ENCODE peak calls at places on chromosomes 3 and 15, in seven cellular contexts. S is uterus, N is ovary, W is RWPE2, G is transverse colon, V is bronchial epithelial cell, J is epithelial cell of esophagus. K is an unnamed sample.

GRCh38 chr3:192851821-192852352 is 65.8 kb downstream of the MB21D2 start:
- DNase-seq in N (peak), W (peak), V (peak), J (peak), G (peak), S (no peak), K (peak)

GRCh38 chr3:105953831-105954230 is 85.0 kb upstream of the CBLB start:
- DNase-seq in G (no peak), V (peak), S (no peak), N (no peak), J (no peak), W (no peak), K (no peak)

GRCh38 chr3:71658131-71658530 is 67.1 kb downstream of the EIF4E3 start:
- DNase-seq in G (peak), S (peak), N (peak), W (peak), J (peak), V (peak), K (peak)

GRCh38 chr3:99696497-99696896 is 58.1 kb downstream of the COL8A1 start:
- DNase-seq in V (no peak), J (no peak), S (no peak), N (no peak), G (no peak), W (no peak), K (peak)

GRCh38 chr3:188734395-188734794 is 437.4 kb upstream of the TPRG1 start:
- DNase-seq in W (no peak), S (no peak), G (peak), V (no peak), J (peak), N (peak), K (peak)

GRCh38 chr3:111072016-111072891 is 638 bp downstream of the NECTIN3 start:
- DNase-seq in S (peak), J (peak), V (peak), G (peak), N (peak), W (no peak), K (peak)

GRCh38 chr3:127800508-127800907 is 21.8 kb downstream of the MGLL start:
- DNase-seq in N (no peak), W (no peak), S (no peak), J (peak), V (peak), G (no peak), K (no peak)

GRCh38 chr15:101327147-101327740 is 32.2 kb upstream of the SNRPA1 start:
- DNase-seq in W (peak), G (no peak), V (no peak), N (no peak), J (no peak), S (no peak), K (no peak)

GRCh38 chr3:27462228-27462627 is 22.0 kb downstream of the SLC4A7 start:
- DNase-seq in W (no peak), N (no peak), V (peak), J (peak), S (no peak), G (no peak), K (no peak)

GRCh38 chr15:93037341-93038063 is 51.5 kb downstream of the RGMA start:
- DNase-seq in V (peak), J (peak), N (peak), W (peak), G (no peak), S (peak), K (no peak)

GRCh38 chr3:169243579-169243978 is 419.9 kb downstream of the MECOM start:
- DNase-seq in V (no peak), G (no peak), N (no peak), W (no peak), S (no peak), J (no peak), K (no peak)

GRCh38 chr15:101023501-101024110 is 104.4 kb downstream of the LRRK1 start:
- DNase-seq in J (no peak), V (no peak), N (no peak), W (peak), S (no peak), G (peak), K (no peak)

DNA sequence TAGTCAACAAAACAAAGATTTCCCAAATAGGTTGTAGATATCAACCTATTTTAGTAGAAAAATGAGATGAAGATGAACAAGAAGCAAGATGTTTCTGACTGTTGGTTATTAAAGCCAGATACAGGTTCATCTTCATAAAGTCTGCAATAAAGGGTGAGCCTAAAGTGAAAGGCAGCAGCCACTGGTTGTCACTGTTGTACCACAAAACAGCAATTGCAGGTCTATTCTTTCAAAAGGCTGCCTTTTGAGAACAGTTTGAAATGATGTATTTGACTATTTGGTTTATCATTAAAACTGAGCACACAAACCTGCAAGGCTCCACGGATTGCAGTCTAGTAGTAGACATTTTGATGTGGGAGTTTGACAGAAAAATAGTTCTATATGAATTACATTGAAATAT is 543.4 kb downstream of the GBE1 start:
- DNase-seq in V (peak), G (no peak), N (no peak), S (no peak), W (no peak), J (peak), K (peak)
- TF ChIP-seq CTCF in V (peak), G (no peak), N (no peak), S (no peak), W (peak), J (peak), K (peak)

DNA sequence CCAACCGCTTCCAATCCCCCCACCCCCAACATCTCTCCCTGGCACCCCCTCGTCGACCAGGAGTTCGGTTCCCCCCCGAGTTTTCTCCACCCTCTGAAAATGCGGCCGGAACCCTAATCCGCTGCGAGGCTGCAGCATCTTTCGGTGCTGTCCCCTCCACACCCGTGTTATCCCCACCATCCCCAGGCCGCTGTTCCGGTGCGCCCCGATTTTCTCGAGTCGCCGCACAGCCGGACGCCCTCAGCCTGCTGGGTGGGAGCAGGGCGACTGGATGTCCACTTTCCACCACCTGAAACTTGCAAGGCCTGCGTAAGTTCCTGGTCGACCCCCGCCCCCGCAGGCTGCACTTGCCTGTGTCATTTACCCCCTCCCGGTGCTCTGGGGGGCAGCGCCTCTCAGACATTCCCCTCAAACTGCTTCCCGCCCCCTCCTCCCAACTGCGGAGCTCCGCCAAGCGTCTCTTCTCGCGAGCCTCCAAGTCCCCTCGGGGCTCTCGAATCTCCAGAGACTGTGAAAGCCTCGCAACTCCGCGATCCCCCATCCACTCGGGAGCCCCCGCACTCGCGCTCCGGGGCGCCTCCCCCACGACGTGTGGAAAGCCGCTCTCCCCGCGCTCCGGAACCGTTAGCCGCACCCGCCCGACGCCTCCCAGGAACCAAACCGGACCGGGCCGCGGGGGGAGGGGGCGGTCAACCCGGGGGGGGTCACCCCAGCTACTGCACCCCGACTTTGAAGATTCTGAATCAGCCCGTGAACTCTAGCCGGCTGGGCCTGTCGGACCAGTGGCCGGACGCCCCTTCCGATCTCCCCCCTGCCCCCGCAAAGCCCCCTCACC is 566 bp downstream of the ETV5 start:
- DNase-seq in N (peak), V (no peak), W (peak), S (peak), G (no peak), J (peak), K (peak)
- TF ChIP-seq CTCF in N (no peak), V (no peak), W (no peak), S (no peak), G (peak), J (no peak), K (no peak)

GRCh38 chr15:77107531-77108355 is 36.8 kb upstream of the TSPAN3 start:
- DNase-seq in S (peak), J (peak), G (peak), V (peak), W (no peak), N (peak), K (peak)

GRCh38 chr15:77111813-77112212 is 40.9 kb upstream of the TSPAN3 start:
- DNase-seq in V (no peak), N (no peak), S (no peak), W (peak), J (no peak), G (no peak), K (no peak)

GRCh38 chr15:77118787-77119410 is 48.0 kb upstream of the TSPAN3 start:
- DNase-seq in G (peak), N (no peak), V (peak), W (no peak), S (no peak), J (peak), K (peak)

GRCh38 chr15:77115179-77115578 is 44.3 kb upstream of the TSPAN3 start:
- DNase-seq in G (no peak), N (no peak), S (no peak), W (no peak), J (no peak), V (no peak), K (no peak)

GRCh38 chr15:77112819-77113569 is 42.1 kb upstream of the TSPAN3 start:
- DNase-seq in S (no peak), V (no peak), W (no peak), G (peak), N (no peak), J (no peak), K (no peak)
- TF ChIP-seq CTCF in S (no peak), V (no peak), W (no peak), G (no peak), N (no peak), J (no peak), K (no peak)

DNA sequence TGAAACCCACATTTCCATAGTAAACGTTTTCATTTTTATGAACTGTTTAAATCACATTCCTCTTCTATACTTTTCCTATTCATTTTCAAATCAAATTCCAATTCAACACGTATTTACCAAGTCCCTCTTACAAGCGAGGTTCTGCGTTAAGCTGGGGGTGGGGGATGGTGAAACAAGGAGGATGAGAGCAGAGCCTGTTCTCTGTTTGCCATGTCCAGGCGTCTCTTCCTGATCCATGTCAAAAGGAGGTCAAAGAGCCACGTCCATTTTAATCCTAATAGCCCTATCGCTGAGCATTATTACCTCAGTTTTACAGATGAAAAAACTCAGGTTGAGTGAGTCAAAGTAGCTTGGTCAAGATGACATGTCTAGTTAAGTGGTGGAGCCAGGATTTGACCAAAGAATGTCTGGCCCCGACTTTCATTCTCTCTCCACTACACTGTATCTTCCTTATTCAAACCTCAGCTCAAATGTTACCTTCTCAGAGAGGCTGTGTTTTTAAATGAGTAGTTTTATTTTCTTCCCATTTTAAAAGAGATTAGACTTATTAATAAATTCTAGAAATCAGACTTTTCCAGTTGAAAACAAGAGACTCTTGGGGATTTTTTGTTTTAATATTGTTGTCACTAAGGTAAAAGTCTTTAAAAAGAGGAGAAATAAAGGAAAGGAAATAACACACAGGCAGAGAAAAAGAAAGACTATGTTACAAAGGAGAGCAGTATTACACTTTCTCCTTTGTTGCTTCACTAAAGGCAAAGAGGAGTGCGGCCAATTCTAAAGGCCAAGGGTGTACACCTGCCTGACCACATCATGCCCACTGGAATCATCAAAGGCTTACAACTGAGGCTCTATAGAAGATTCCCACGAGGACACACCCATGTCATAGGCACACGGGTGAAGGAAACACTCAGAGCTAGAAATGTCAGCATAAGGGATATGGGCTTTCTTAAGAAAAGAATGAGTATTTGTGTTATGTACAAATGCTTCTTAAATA is 42.4 kb downstream of the MYO5A start:
- DNase-seq in S (no peak), W (no peak), J (no peak), V (no peak), N (no peak), G (no peak), K (no peak)
- TF ChIP-seq CTCF in S (no peak), W (no peak), J (no peak), V (no peak), N (no peak), G (no peak), K (no peak)

DNA sequence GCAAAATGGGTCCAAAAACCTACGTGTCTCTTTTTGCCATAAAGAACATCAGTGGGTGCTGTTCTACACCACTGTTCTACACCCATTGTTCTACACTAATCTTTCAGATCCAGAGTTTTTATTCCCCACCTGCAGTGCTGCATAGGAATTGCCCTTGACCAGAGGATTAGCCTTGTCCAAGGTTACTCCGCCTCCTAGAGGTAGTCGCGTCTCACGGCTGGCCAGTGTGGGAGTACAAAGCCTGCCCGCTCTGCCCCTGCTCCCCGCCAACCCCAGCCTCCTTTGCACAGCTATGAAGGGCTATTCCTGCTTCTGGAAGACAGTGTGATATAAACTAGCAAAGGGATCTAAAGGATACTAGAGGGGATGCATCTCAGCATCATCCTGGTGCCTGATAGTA is 222.1 kb upstream of the LMCD1 start:
- DNase-seq in V (no peak), G (no peak), W (no peak), N (no peak), J (no peak), S (no peak), K (no peak)
- TF ChIP-seq CTCF in V (no peak), G (no peak), W (no peak), N (no peak), J (no peak), S (no peak), K (no peak)

GRCh38 chr3:181694805-181695660 is 16.7 kb upstream of the SOX2 start:
- DNase-seq in N (peak), J (peak), V (peak), W (no peak), G (peak), S (peak), K (no peak)
- TF ChIP-seq CTCF in N (no peak), J (no peak), V (peak), W (no peak), G (no peak), S (no peak), K (no peak)

DNA sequence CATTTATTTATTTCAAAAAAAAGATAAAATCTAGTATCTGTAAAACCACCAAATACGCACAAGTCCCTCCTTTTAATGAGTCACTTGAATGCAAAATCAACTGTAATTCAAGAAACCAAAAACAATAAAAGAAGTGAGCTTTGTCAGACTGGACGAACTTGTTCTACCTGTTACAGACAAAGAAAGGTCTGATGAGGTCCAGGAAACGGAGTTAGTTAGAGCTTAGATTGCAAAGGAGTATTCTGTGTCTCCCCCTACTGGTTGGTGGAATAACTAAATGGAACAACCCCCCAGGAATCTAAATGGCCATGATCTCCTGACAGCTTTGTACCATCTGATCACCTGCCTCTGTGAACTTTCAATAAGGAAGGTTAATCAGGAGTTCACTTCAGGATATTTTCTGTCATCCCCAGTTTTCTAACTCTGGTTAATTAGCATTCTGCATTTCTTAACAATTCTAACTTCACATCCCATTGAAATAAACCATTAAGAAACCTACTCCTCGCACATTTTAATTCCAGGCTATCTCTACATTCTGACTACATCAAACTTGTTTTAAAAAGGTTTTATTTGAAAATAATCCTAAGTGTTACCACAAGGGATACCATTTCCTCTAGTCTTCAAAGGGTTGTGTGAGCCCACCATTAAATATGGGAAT is 333.0 kb upstream of the SATB1 start:
- DNase-seq in W (no peak), J (peak), S (no peak), V (peak), G (peak), N (no peak), K (peak)
- TF ChIP-seq CTCF in W (peak), J (peak), S (no peak), V (peak), G (peak), N (no peak), K (peak)

GRCh38 chr3:37823189-37823588 is 38.5 kb upstream of the CTDSPL start:
- DNase-seq in W (no peak), V (no peak), J (no peak), N (no peak), G (no peak), S (no peak), K (no peak)

GRCh38 chr3:37816271-37816670 is 45.4 kb upstream of the CTDSPL start:
- DNase-seq in V (no peak), N (no peak), S (no peak), G (no peak), W (no peak), J (no peak), K (no peak)

GRCh38 chr3:37824090-37824953 is 37.4 kb upstream of the CTDSPL start:
- DNase-seq in J (no peak), N (no peak), W (no peak), S (no peak), G (no peak), V (no peak), K (no peak)

GRCh38 chr3:37820213-37820612 is 41.5 kb upstream of the CTDSPL start:
- DNase-seq in G (no peak), N (no peak), W (no peak), V (no peak), J (no peak), S (no peak), K (no peak)

DNA sequence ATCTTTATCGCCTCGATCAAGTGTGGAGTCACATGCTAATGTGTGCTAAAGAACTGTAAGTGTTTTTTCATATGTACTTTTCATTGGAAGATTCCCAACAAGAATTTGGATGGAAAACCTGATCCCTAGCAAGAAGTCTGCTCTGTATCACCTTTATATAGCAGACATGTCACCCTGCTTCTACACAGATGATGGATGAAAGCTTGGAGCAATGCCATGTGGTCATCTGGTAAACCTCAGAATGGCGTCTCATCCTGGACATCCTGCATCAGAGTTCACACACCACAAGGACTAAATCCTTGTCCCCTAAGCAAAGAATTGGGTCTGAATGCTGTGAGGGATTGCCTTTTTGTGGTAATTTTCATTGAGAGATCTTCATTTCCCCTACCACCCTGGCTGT is 42.1 kb upstream of the CTDSPL start:
- DNase-seq in W (no peak), S (peak), N (no peak), G (no peak), J (no peak), V (no peak), K (peak)
- TF ChIP-seq CTCF in W (no peak), S (no peak), N (no peak), G (no peak), J (no peak), V (no peak), K (no peak)

K was measured in MCF 10A.